ENCODE peak calls at places on chromosomes 1 and 21, in four cellular contexts. One of them, this sample, is unnamed.

GRCh38 chr21:43287974-43288755 is 119.4 kb downstream of the CRYAA start:
- DNase-seq in H1: no peak
- DNase-seq in keratinocyte: no peak
- DNase-seq in DND-41: no peak
- DNase-seq in this sample: peak; percentile 87

GRCh38 chr1:95058974-95059373 is 13.8 kb downstream of the ALG14 start:
- DNase-seq in keratinocyte: no peak
- DNase-seq in DND-41: no peak
- DNase-seq in H1: no peak
- DNase-seq in this sample: no peak

GRCh38 chr1:8047686-8048522 is 21.8 kb upstream of the ERRFI1 start:
- DNase-seq in DND-41: no peak
- DNase-seq in H1: no peak
- DNase-seq in keratinocyte: no peak
- DNase-seq in this sample: no peak

GRCh38 chr1:197180252-197180878 is 33.9 kb upstream of the ASPM start:
- DNase-seq in DND-41: no peak
- DNase-seq in keratinocyte: peak; percentile 17
- DNase-seq in H1: no peak
- DNase-seq in this sample: peak; percentile 76

GRCh38 chr1:1626207-1627141 is 5.5 kb upstream of the MMP23B start:
- DNase-seq in H1: peak; percentile 46
- DNase-seq in keratinocyte: no peak
- DNase-seq in DND-41: no peak
- DNase-seq in this sample: no peak

GRCh38 chr1:112231331-112231730 is 164.7 kb upstream of the CTTNBP2NL start:
- DNase-seq in H1: no peak
- DNase-seq in DND-41: no peak
- DNase-seq in keratinocyte: no peak
- DNase-seq in this sample: no peak

GRCh38 chr1:112983540-112984131 is 27.6 kb upstream of the SLC16A1 start:
- DNase-seq in DND-41: no peak
- DNase-seq in H1: no peak
- DNase-seq in keratinocyte: no peak
- DNase-seq in this sample: peak; percentile 64

GRCh38 chr1:19582318-19582717 is 61.8 kb upstream of the NBL1 start:
- DNase-seq in DND-41: peak; percentile 47
- DNase-seq in keratinocyte: no peak
- DNase-seq in H1: peak; percentile 94
- DNase-seq in this sample: peak; percentile 90

GRCh38 chr1:36847761-36848160 is 186.6 kb downstream of the GRIK3 start:
- DNase-seq in DND-41: no peak
- DNase-seq in H1: peak; percentile 52
- DNase-seq in keratinocyte: no peak
- DNase-seq in this sample: no peak

GRCh38 chr21:27329255-27329851 is 362.5 kb upstream of the ADAMTS5 start:
- DNase-seq in H1: no peak
- DNase-seq in DND-41: no peak
- DNase-seq in keratinocyte: no peak
- DNase-seq in this sample: no peak

GRCh38 chr1:2606004-2606805 is 19.6 kb downstream of the PRXL2B start:
- DNase-seq in H1: peak; percentile 35
- DNase-seq in keratinocyte: no peak
- DNase-seq in DND-41: no peak
- DNase-seq in this sample: no peak

GRCh38 chr1:248841702-248842395 is 3.8 kb downstream of the ZNF672 start:
- DNase-seq in DND-41: peak; percentile 51
- DNase-seq in keratinocyte: no peak
- DNase-seq in H1: peak; percentile 70
- DNase-seq in this sample: peak; percentile 71

GRCh38 chr1:115069626-115070308 is 19.5 kb downstream of the TSPAN2 start:
- DNase-seq in H1: no peak
- DNase-seq in DND-41: no peak
- DNase-seq in keratinocyte: no peak
- DNase-seq in this sample: no peak

GRCh38 chr1:67952071-67952470 is 98.4 kb downstream of the DIRAS3 start:
- DNase-seq in H1: no peak
- DNase-seq in DND-41: no peak
- DNase-seq in keratinocyte: no peak
- DNase-seq in this sample: no peak

GRCh38 chr1:219266524-219266923 is 92.8 kb downstream of the LYPLAL1 start:
- DNase-seq in DND-41: no peak
- DNase-seq in H1: no peak
- DNase-seq in keratinocyte: no peak
- DNase-seq in this sample: no peak

GRCh38 chr1:231312389-231312788 is 25.3 kb downstream of the EXOC8 start:
- DNase-seq in keratinocyte: no peak
- DNase-seq in DND-41: no peak
- DNase-seq in H1: no peak
- DNase-seq in this sample: no peak

GRCh38 chr1:21590116-21590905 is 78.8 kb downstream of the RAP1GAP start:
- DNase-seq in keratinocyte: no peak
- DNase-seq in H1: no peak
- DNase-seq in DND-41: no peak
- DNase-seq in this sample: no peak

GRCh38 chr21:42652527-42653491 is 612 bp upstream of the PDE9A start:
- DNase-seq in H1: peak; percentile 75
- DNase-seq in keratinocyte: no peak
- DNase-seq in DND-41: no peak
- DNase-seq in this sample: no peak

GRCh38 chr1:22953392-22954141 is 19.1 kb downstream of the LACTBL1 start:
- DNase-seq in H1: no peak
- DNase-seq in DND-41: no peak
- DNase-seq in keratinocyte: no peak
- DNase-seq in this sample: no peak

GRCh38 chr1:205001101-205001620 is 41.9 kb upstream of the CNTN2 start:
- DNase-seq in keratinocyte: no peak
- DNase-seq in H1: no peak
- DNase-seq in DND-41: no peak
- DNase-seq in this sample: no peak

GRCh38 chr21:43644609-43645008 is 14.7 kb downstream of the HSF2BP start:
- DNase-seq in keratinocyte: no peak
- DNase-seq in DND-41: no peak
- DNase-seq in H1: no peak
- DNase-seq in this sample: no peak

DNA sequence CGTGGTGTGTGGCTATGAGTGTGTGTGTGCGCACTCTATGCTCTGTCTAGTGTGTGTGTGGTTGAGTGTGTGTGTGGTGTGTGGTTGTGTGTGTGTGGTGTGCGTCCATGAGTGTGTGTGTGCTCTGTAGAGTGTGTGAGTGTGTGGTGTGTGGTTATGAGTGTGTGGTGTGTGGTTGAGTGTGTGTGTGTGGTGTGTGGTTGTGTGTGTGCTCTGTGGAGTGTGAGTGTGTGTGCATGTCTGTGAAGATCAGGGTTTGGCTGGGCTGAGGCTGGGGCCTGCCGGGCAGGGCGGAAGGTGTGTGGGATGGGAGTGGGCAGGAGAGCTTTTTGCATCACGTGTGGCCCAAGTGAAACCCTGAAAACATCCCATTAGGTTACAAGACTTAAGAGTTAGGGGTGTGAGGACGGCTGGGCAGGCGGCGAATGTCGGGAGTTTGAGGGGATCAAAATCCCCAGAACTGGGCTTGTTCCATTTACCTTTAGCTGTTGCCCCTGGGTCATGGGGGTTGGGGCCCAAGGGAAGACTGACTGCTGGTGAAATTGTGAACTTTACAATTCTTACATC is 2.9 kb upstream of the FCMR start:
- DNase-seq in keratinocyte: no peak
- DNase-seq in DND-41: no peak
- DNase-seq in H1: no peak
- DNase-seq in this sample: no peak
- H3K27ac ChIP-seq in keratinocyte: no peak overlapping the region
- H3K27ac ChIP-seq in DND-41: peak overlapping the region; percentile 99
- H3K27ac ChIP-seq in H1: no peak overlapping the region
- H3K27ac ChIP-seq in this sample: no peak overlapping the region

GRCh38 chr1:44557756-44558155 is 116.5 kb downstream of the TMEM53 start:
- DNase-seq in DND-41: no peak
- DNase-seq in H1: no peak
- DNase-seq in keratinocyte: peak; percentile 62
- DNase-seq in this sample: no peak
- H3K27ac ChIP-seq in DND-41: no peak overlapping the region
- H3K27ac ChIP-seq in H1: no peak overlapping the region
- H3K27ac ChIP-seq in keratinocyte: peak overlapping the region; percentile 11
- H3K27ac ChIP-seq in this sample: no peak overlapping the region

GRCh38 chr1:224203243-224204016 is 20.4 kb downstream of the DEGS1 start:
- DNase-seq in DND-41: no peak
- DNase-seq in keratinocyte: no peak
- DNase-seq in H1: peak; percentile 75
- DNase-seq in this sample: peak; percentile 60

GRCh38 chr1:224201853-224202252 is 18.8 kb downstream of the DEGS1 start:
- DNase-seq in H1: no peak
- DNase-seq in keratinocyte: no peak
- DNase-seq in DND-41: no peak
- DNase-seq in this sample: no peak

GRCh38 chr1:224199679-224200078 is 16.6 kb downstream of the DEGS1 start:
- DNase-seq in H1: no peak
- DNase-seq in keratinocyte: no peak
- DNase-seq in DND-41: no peak
- DNase-seq in this sample: peak; percentile 36

GRCh38 chr1:224198572-224198971 is 15.5 kb downstream of the DEGS1 start:
- DNase-seq in keratinocyte: no peak
- DNase-seq in H1: no peak
- DNase-seq in DND-41: no peak
- DNase-seq in this sample: no peak

GRCh38 chr1:224201336-224201735 is 18.3 kb downstream of the DEGS1 start:
- DNase-seq in keratinocyte: no peak
- DNase-seq in H1: no peak
- DNase-seq in DND-41: no peak
- DNase-seq in this sample: no peak
- H3K27ac ChIP-seq in keratinocyte: no peak overlapping the region
- H3K27ac ChIP-seq in H1: no peak overlapping the region
- H3K27ac ChIP-seq in DND-41: no peak overlapping the region
- H3K27ac ChIP-seq in this sample: no peak overlapping the region

GRCh38 chr1:3796215-3797193 is at the start of gene LRRC47:
- DNase-seq in keratinocyte: no peak
- DNase-seq in H1: peak; percentile 92
- DNase-seq in DND-41: peak; percentile 94
- DNase-seq in this sample: peak; percentile 97
- H3K27ac ChIP-seq in keratinocyte: peak within 1 kb of the TSS; percentile 49
- H3K27ac ChIP-seq in H1: peak within 1 kb of the TSS; percentile 47
- H3K27ac ChIP-seq in DND-41: peak within 1 kb of the TSS; percentile 79
- H3K27ac ChIP-seq in this sample: peak within 1 kb of the TSS; percentile 33

GRCh38 chr1:46133946-46134345 is 1.5 kb upstream of the PIK3R3 start:
- DNase-seq in DND-41: no peak
- DNase-seq in keratinocyte: no peak
- DNase-seq in H1: no peak
- DNase-seq in this sample: no peak
- H3K27ac ChIP-seq in DND-41: peak overlapping the region; percentile 93
- H3K27ac ChIP-seq in keratinocyte: no peak overlapping the region
- H3K27ac ChIP-seq in H1: no peak overlapping the region
- H3K27ac ChIP-seq in this sample: no peak overlapping the region

GRCh38 chr1:154744352-154744751 is 125.7 kb downstream of the KCNN3 start:
- DNase-seq in DND-41: no peak
- DNase-seq in keratinocyte: no peak
- DNase-seq in H1: no peak
- DNase-seq in this sample: no peak
- H3K27ac ChIP-seq in DND-41: no peak overlapping the region
- H3K27ac ChIP-seq in keratinocyte: no peak overlapping the region
- H3K27ac ChIP-seq in H1: no peak overlapping the region
- H3K27ac ChIP-seq in this sample: no peak overlapping the region

DNA sequence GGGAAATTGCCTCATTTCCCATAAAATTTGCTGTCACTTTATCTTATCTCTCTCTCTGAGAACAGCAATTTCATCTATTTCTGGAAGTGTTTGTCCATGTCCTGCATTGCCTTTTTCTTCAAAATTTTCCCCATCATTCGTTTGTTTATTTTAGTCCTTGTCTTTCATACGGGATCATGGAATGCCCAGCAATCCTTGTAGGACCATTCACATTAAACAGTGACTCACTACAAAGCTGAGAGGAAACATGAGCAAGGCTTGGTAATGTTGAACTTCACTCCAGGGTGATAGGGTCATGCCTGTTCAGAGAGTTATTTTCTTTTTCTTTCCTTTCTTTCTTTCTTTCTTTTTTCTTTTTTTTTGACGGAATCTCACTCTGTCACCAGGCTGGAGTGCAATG is 32.2 kb upstream of the HNRNPU start:
- DNase-seq in H1: no peak
- DNase-seq in DND-41: no peak
- DNase-seq in keratinocyte: no peak
- DNase-seq in this sample: no peak
- H3K27ac ChIP-seq in H1: no peak overlapping the region
- H3K27ac ChIP-seq in DND-41: no peak overlapping the region
- H3K27ac ChIP-seq in keratinocyte: no peak overlapping the region
- H3K27ac ChIP-seq in this sample: no peak overlapping the region

GRCh38 chr1:183148599-183148998 is 37.5 kb upstream of the LAMC2 start:
- DNase-seq in H1: no peak
- DNase-seq in DND-41: no peak
- DNase-seq in keratinocyte: no peak
- DNase-seq in this sample: no peak
- H3K27ac ChIP-seq in H1: no peak overlapping the region
- H3K27ac ChIP-seq in DND-41: no peak overlapping the region
- H3K27ac ChIP-seq in keratinocyte: peak overlapping the region; percentile 73
- H3K27ac ChIP-seq in this sample: no peak overlapping the region

This sample was measured in Karpas-422.